ENCODE peak calls at places on chromosomes 2 and 18, in nine cellular contexts. S is left ventricle myocardium inferior, I is body of pancreas, H is Peyer's patch, F is epithelial cell of proximal tubule, P is A549, V is breast epithelium, Q is right lobe of liver, M is AG09309. N is an unnamed sample.

GRCh38 chr18:12408247-12408869 is 629 bp downstream of the PRELID3A start:
- DNase-seq in P (peak), F (no peak), Q (no peak), H (no peak), S (no peak), V (no peak), M (no peak), I (no peak), N (peak)

GRCh38 chr18:72826736-72827135 is 41.1 kb downstream of the NETO1 start:
- DNase-seq in S (no peak), M (no peak), Q (no peak), H (no peak), I (no peak), V (no peak), F (no peak), P (no peak), N (no peak)

GRCh38 chr2:181077128-181077709 is 96.8 kb downstream of the UBE2E3 start:
- DNase-seq in H (no peak), I (no peak), S (no peak), Q (no peak), P (peak), M (peak), F (no peak), V (no peak), N (peak)

GRCh38 chr18:59311631-59312030 is 6.8 kb downstream of the CPLX4 start:
- DNase-seq in P (no peak), S (no peak), I (no peak), F (no peak), Q (no peak), H (no peak), V (no peak), M (no peak), N (peak)

GRCh38 chr2:3449936-3450335 is 69.4 kb downstream of the ADI1 start:
- DNase-seq in I (no peak), S (no peak), V (no peak), H (no peak), Q (no peak), M (no peak), P (no peak), F (no peak), N (no peak)

GRCh38 chr18:58194028-58194427 is 150.0 kb downstream of the NEDD4L start:
- DNase-seq in F (no peak), H (no peak), I (peak), V (no peak), Q (no peak), M (no peak), S (no peak), P (no peak), N (no peak)

GRCh38 chr2:20436716-20437470 is 10.0 kb upstream of the RHOB start:
- DNase-seq in S (no peak), P (no peak), H (peak), Q (no peak), M (no peak), F (no peak), V (no peak), I (no peak), N (no peak)

GRCh38 chr18:43507842-43508481 is 230.7 kb upstream of the SYT4 start:
- DNase-seq in M (no peak), P (no peak), S (no peak), Q (no peak), F (no peak), I (no peak), V (no peak), H (no peak), N (no peak)

GRCh38 chr2:50746526-50746925 is 285.4 kb downstream of the NRXN1 start:
- DNase-seq in P (peak), M (no peak), H (no peak), I (peak), Q (peak), S (no peak), F (no peak), V (no peak), N (peak)

GRCh38 chr2:40348665-40349064 is 103.2 kb downstream of the SLC8A1 start:
- DNase-seq in P (no peak), Q (no peak), M (peak), H (no peak), I (no peak), V (no peak), S (no peak), F (peak), N (peak)

GRCh38 chr2:12764075-12764722 is 47.5 kb downstream of the TRIB2 start:
- DNase-seq in M (no peak), F (no peak), I (no peak), Q (no peak), H (no peak), P (no peak), S (no peak), V (no peak), N (peak)

GRCh38 chr18:74242451-74243096 is 49.2 kb downstream of the CYB5A start:
- DNase-seq in S (no peak), I (peak), V (no peak), P (no peak), M (no peak), Q (peak), F (no peak), H (peak), N (peak)

GRCh38 chr2:62216616-62217015 is 20.7 kb downstream of the B3GNT2 start:
- DNase-seq in P (peak), I (peak), V (no peak), H (peak), F (peak), S (no peak), M (peak), Q (no peak), N (peak)

GRCh38 chr2:173134703-173135102 is 59.1 kb downstream of the MAP3K20 start:
- DNase-seq in I (no peak), V (no peak), S (no peak), F (no peak), Q (no peak), P (no peak), M (peak), H (no peak), N (no peak)

GRCh38 chr2:238973038-238973772 is 125.3 kb downstream of the TWIST2 start:
- DNase-seq in Q (no peak), I (no peak), V (no peak), P (no peak), M (no peak), F (no peak), H (no peak), S (no peak), N (peak)

GRCh38 chr2:3149441-3150217 is 228.0 kb downstream of the EIPR1 start:
- DNase-seq in F (no peak), I (no peak), P (no peak), H (no peak), M (no peak), V (no peak), Q (no peak), S (no peak), N (no peak)

GRCh38 chr2:203453858-203454451 is 81.1 kb downstream of the RAPH1 start:
- DNase-seq in I (peak), Q (no peak), V (no peak), F (no peak), S (no peak), M (no peak), H (peak), P (peak), N (peak)

GRCh38 chr2:98524168-98524567 is 79.5 kb downstream of the INPP4A start:
- DNase-seq in F (no peak), I (no peak), V (no peak), Q (no peak), S (no peak), H (no peak), M (no peak), P (no peak), N (peak)

GRCh38 chr18:48736861-48737260 is 198.0 kb downstream of the CTIF start:
- DNase-seq in M (no peak), V (no peak), F (no peak), S (no peak), H (no peak), I (no peak), Q (peak), P (no peak), N (no peak)

GRCh38 chr2:237863102-237863511 is 3.7 kb downstream of the RAMP1 start:
- DNase-seq in M (no peak), S (no peak), V (no peak), F (no peak), Q (no peak), H (no peak), I (no peak), P (no peak), N (no peak)

DNA sequence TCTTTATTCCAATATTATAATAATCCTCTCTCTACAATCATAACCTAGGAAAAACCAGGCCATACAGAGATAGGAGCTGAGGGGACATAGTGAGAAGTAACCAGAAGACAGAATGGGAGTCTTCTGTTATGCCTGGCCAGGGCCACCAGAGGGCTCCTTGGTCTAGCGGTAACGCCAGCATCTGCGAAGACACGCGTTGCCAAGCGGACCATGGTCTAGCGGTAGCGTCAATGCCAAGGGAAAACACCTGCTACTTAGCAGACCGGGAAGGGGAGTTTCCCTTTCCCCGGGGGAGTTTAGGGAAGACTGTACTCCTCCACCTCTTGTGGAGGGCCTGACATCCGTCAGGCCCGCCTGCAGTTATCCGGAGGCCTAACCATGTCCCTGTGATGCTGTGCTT is 36.6 kb downstream of the ARL6IP6 start:
- DNase-seq in Q (peak), M (no peak), S (no peak), I (peak), H (peak), V (no peak), F (peak), P (peak), N (no peak)
- TF ChIP-seq CTCF in Q (peak), M (peak), S (peak), I (no peak), H (no peak), V (no peak), F (peak), P (peak), N (peak)

DNA sequence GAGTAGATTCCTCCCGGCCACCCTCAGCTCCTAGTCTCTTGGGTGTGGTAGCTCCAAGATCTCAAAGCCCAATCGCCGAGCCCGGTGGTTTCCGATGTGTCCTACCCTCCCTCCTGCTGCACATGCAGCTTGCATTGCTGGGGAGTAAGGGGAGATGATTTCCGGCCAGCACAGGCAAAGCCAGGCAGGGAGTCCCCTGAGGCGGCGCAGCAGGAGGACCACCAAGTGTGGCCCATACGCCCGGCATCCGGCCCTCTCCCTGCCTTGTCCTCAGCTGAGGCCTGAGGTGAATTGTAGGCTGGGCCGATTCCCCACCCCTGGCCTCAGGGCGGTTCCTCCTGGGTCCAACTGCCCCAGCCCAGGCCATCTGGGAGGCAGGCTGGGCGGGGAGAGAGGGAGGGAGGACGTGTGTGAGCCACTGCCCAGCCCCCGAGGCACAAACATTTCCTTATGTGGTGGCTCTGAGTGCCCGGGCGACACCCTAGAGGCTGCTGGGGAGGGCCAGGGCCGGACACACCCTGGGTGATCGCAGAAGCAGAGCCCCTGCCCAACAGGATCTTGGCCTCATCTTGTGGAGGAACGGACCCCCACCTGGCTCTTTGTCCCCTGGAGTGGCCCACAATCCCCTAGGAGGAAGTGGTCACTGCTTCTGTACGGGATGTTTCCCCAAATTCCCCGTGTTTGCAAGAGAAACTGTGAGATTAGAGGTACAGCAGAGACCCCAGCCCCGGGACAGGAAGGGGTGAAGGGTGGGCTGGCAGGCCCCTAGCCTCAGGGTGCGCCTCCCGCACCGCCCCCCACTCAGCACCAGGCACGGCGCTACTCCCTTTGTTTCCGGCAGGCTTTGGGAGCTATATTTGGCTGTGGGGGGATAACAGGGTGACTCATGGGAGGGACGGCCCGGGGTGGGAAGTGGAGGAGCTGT is 41.9 kb upstream of the PTMA start:
- DNase-seq in P (peak), H (peak), I (peak), S (peak), M (peak), Q (peak), V (peak), F (no peak), N (peak)
- H3K4me3 ChIP-seq in P (peak), H (peak), I (peak), S (peak), M (peak), Q (peak), V (peak), F (peak), N (peak)

DNA sequence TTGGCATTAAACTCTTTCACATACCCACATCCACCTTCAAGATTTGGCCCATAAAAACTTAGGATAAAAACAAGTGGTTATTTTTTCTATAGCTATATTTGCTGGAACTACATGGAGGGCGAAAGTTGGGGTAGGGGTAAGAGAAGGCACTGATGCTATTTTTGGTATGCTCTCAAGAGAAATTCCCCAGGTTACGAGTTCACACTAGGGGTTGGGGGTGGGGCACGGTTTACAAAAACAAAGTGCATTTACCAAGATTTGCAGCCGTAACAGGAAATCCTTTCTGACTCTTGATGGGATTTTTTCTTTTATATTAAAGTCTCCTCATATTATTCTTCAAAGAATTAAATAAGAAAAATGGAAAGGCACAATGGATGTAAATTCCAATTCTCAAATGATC is 6.8 kb downstream of the SERPINE2 start:
- DNase-seq in S (no peak), M (no peak), V (no peak), I (no peak), Q (no peak), F (no peak), P (no peak), H (no peak), N (no peak)
- TF ChIP-seq CTCF in S (no peak), M (no peak), V (no peak), I (no peak), Q (no peak), F (no peak), P (no peak), H (no peak), N (no peak)

GRCh38 chr2:163732718-163733117 is 3.1 kb downstream of the FIGN start:
- DNase-seq in F (no peak), H (no peak), P (no peak), S (no peak), V (no peak), M (no peak), Q (no peak), I (no peak), N (peak)

GRCh38 chr2:163729874-163730273 is 5.9 kb downstream of the FIGN start:
- DNase-seq in V (no peak), M (no peak), F (no peak), H (no peak), I (no peak), P (no peak), S (no peak), Q (no peak), N (no peak)

GRCh38 chr2:163730556-163730955 is 5.3 kb downstream of the FIGN start:
- DNase-seq in P (no peak), I (no peak), S (no peak), H (no peak), M (no peak), F (no peak), V (no peak), Q (no peak), N (no peak)

GRCh38 chr2:163733301-163733938 is 2.4 kb downstream of the FIGN start:
- DNase-seq in F (no peak), H (peak), M (no peak), S (no peak), I (peak), P (no peak), Q (no peak), V (no peak), N (peak)

DNA sequence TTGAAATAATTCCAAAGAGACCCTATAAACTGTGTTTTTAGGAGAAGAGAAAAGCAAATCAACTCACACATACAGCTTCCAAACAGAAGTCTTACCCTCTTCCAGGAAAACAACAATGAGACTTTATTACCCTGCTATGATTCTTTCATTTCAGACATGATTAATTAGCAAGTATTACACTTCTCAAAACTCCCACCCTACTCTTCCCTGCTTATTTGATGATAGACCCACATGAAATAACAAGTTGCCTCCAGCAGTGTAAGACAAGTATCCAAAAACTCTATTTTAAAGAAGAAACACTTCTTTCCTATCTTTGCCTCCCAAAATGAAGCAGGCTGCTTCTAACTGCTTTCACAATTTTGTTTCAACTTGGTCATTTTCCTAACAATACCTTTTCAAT is 4.1 kb downstream of the FIGN start:
- DNase-seq in P (no peak), M (no peak), F (no peak), Q (no peak), S (no peak), I (no peak), V (no peak), H (no peak), N (no peak)
- H3K4me3 ChIP-seq in P (no peak), M (no peak), F (peak), Q (no peak), S (peak), I (no peak), V (no peak), H (no peak), N (no peak)

GRCh38 chr2:23330214-23330613 is 54.8 kb upstream of the KLHL29 start:
- DNase-seq in S (no peak), I (peak), V (no peak), P (peak), M (no peak), H (no peak), Q (no peak), F (no peak), N (peak)
- TF ChIP-seq CTCF in S (no peak), I (no peak), V (no peak), P (peak), M (no peak), H (no peak), Q (peak), F (peak), N (no peak)

GRCh38 chr2:235492850-235493344 is 946 bp upstream of the AGAP1 start:
- DNase-seq in F (no peak), P (no peak), H (no peak), S (no peak), I (peak), Q (no peak), M (no peak), V (no peak), N (no peak)
- H3K4me3 ChIP-seq in F (peak), P (peak), H (peak), S (peak), I (no peak), Q (peak), M (peak), V (peak), N (peak)

DNA sequence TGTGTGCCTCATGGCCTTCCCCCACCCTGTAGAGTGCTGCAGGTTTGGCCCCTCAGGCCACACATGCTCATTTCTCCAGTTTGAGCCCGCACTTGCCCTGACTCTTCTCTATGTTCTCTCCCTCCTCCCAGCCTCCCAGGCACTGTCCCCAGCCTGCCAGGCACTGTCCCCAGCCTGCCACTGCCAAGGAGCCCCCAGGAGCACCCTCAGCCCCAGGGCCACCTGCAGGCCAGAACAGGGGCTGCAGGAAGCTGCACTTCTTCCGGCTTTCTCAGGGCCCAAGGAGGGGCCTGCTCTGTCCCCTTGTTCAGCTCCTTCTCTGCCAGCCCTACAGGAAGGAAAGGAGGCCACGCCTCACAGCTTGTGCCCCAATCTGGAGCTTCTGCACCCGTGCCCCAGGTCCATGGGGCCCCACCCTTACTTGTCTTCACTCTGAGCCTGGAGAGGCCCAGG is 31.6 kb downstream of the CYP26B1 start:
- DNase-seq in Q (no peak), F (no peak), M (no peak), S (no peak), P (peak), H (no peak), V (no peak), I (no peak), N (no peak)
- TF ChIP-seq CTCF in Q (no peak), F (peak), M (peak), S (peak), P (peak), H (no peak), V (no peak), I (no peak), N (peak)

GRCh38 chr2:66306488-66306887 is 128.4 kb upstream of the MEIS1 start:
- DNase-seq in S (no peak), H (no peak), F (no peak), M (no peak), Q (no peak), P (no peak), V (no peak), I (no peak), N (no peak)

GRCh38 chr2:66305714-66306113 is 129.2 kb upstream of the MEIS1 start:
- DNase-seq in Q (no peak), S (peak), I (peak), H (peak), F (no peak), P (no peak), V (no peak), M (no peak), N (peak)

GRCh38 chr2:66303471-66303870 is 131.5 kb upstream of the MEIS1 start:
- DNase-seq in V (no peak), Q (no peak), F (no peak), H (no peak), M (no peak), I (no peak), S (no peak), P (no peak), N (no peak)

GRCh38 chr2:66301767-66302140 is 133.2 kb upstream of the MEIS1 start:
- DNase-seq in S (no peak), P (no peak), I (no peak), Q (no peak), F (no peak), M (no peak), V (no peak), H (no peak), N (no peak)

GRCh38 chr2:66301073-66301766 is 133.7 kb upstream of the MEIS1 start:
- DNase-seq in V (no peak), F (no peak), S (peak), M (no peak), I (no peak), Q (no peak), P (no peak), H (no peak), N (peak)
- H3K4me3 ChIP-seq in V (no peak), F (no peak), S (peak), M (no peak), I (no peak), Q (no peak), P (no peak), H (no peak), N (no peak)

DNA sequence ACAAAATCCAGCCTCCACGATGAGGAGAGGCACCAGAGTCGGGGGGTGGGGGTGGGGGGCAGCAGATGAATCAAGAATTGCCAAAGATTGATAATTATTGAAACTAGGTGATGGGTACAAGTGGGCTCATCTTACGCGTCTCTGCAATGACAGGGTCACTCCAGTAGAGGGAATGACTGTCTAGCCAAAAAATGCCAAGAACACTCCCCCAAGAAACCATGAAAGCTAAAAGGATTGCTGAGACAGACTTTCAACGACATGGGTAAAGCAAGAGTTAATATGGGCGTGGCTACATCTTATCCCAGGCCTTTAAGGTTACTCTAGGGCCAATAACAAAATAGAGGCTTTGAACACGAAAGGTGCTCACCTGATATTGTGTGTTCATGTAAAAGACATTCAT is 86.5 kb downstream of the STK39 start:
- DNase-seq in H (no peak), F (no peak), I (no peak), Q (no peak), P (peak), M (no peak), V (no peak), S (no peak), N (peak)
- TF ChIP-seq CTCF in H (peak), F (peak), I (peak), Q (no peak), P (peak), M (no peak), V (no peak), S (peak), N (peak)

GRCh38 chr2:135590594-135591290 is 59.5 kb downstream of the R3HDM1 start:
- DNase-seq in Q (no peak), V (no peak), I (no peak), F (no peak), S (no peak), H (no peak), M (no peak), P (no peak), N (no peak)
- H3K4me3 ChIP-seq in Q (no peak), V (no peak), I (no peak), F (no peak), S (no peak), H (no peak), M (no peak), P (no peak), N (no peak)

N was measured in fibroblast of mammary gland.